ENCODE peak calls at places on chromosome 3, in ten cellular contexts. B, X, M, S, O, Y, W, I, H and Z are unnamed samples.
A peak's percentile ranks its signal among the peaks of the same experiment; 100 is the strongest.

GRCh38 chr3:183527421-183527979 is 28.0 kb downstream of the KLHL6 start:
- DNase-seq in B (no peak), X (no peak), M (no peak), S (no peak), O (no peak), Y (no peak), W (no peak), I (no peak), H (no peak), Z (no peak)

GRCh38 chr3:138297059-138297607 is 32.5 kb downstream of the NME9 start:
- DNase-seq in B (no peak), X (no peak), M (no peak), S (no peak), O (no peak), Y (no peak), W (no peak), I (no peak), H (no peak), Z (no peak)

GRCh38 chr3:64900916-64901903 is 213.4 kb upstream of the ADAMTS9 start:
- DNase-seq in B (no peak), X (no peak), M (no peak), S (no peak), O (peak; percentile 36), Y (no peak), W (no peak), I (no peak), H (no peak), Z (no peak)

GRCh38 chr3:157353657-157354056 is 83.0 kb upstream of the PTX3 start:
- DNase-seq in B (no peak), X (no peak), M (no peak), S (no peak), O (peak; percentile 32), Y (no peak), W (no peak), I (no peak), H (no peak), Z (no peak)

GRCh38 chr3:191412764-191413163 is 48.2 kb upstream of the PYDC2 start:
- DNase-seq in B (no peak), X (no peak), M (no peak), S (no peak), O (peak; percentile 92), Y (no peak), W (no peak), I (peak; percentile 86), H (peak; percentile 92), Z (no peak)

GRCh38 chr3:41742127-41742526 is 219.8 kb downstream of the ULK4 start:
- DNase-seq in B (no peak), X (no peak), M (no peak), S (no peak), O (no peak), Y (no peak), W (no peak), I (no peak), H (no peak), Z (no peak)

GRCh38 chr3:31407665-31408064 is 125.1 kb upstream of the STT3B start:
- DNase-seq in B (no peak), X (no peak), M (no peak), S (no peak), O (peak; percentile 55), Y (no peak), W (no peak), I (no peak), H (no peak), Z (no peak)

GRCh38 chr3:13145131-13145825 is 72.0 kb upstream of the IQSEC1 start:
- DNase-seq in B (no peak), X (peak; percentile 17), M (peak; percentile 42), S (no peak), O (no peak), Y (no peak), W (no peak), I (no peak), H (peak; percentile 30), Z (no peak)

GRCh38 chr3:56467108-56467507 is 1.2 kb downstream of the ERC2 start:
- DNase-seq in B (peak; percentile 96), X (no peak), M (peak; percentile 83), S (peak; percentile 86), O (peak; percentile 19), Y (no peak), W (peak; percentile 89), I (no peak), H (peak; percentile 87), Z (no peak)

GRCh38 chr3:195692781-195693427 is 27.9 kb upstream of the MUC20 start:
- DNase-seq in B (no peak), X (no peak), M (no peak), S (no peak), O (no peak), Y (no peak), W (no peak), I (no peak), H (no peak), Z (no peak)

GRCh38 chr3:115861166-115861733 is 237.9 kb downstream of the GAP43 start:
- DNase-seq in B (no peak), X (no peak), M (no peak), S (no peak), O (no peak), Y (no peak), W (no peak), I (no peak), H (no peak), Z (no peak)

GRCh38 chr3:115855911-115856310 is 232.6 kb downstream of the GAP43 start:
- DNase-seq in B (no peak), X (no peak), M (no peak), S (no peak), O (peak; percentile 40), Y (no peak), W (no peak), I (peak; percentile 45), H (peak; percentile 71), Z (no peak)

GRCh38 chr3:115858995-115859807 is 235.9 kb downstream of the GAP43 start:
- DNase-seq in B (peak; percentile 50), X (no peak), M (no peak), S (no peak), O (no peak), Y (no peak), W (no peak), I (no peak), H (no peak), Z (no peak)

GRCh38 chr3:115860766-115861165 is 237.5 kb downstream of the GAP43 start:
- DNase-seq in B (no peak), X (no peak), M (no peak), S (no peak), O (no peak), Y (no peak), W (no peak), I (no peak), H (no peak), Z (no peak)

DNA sequence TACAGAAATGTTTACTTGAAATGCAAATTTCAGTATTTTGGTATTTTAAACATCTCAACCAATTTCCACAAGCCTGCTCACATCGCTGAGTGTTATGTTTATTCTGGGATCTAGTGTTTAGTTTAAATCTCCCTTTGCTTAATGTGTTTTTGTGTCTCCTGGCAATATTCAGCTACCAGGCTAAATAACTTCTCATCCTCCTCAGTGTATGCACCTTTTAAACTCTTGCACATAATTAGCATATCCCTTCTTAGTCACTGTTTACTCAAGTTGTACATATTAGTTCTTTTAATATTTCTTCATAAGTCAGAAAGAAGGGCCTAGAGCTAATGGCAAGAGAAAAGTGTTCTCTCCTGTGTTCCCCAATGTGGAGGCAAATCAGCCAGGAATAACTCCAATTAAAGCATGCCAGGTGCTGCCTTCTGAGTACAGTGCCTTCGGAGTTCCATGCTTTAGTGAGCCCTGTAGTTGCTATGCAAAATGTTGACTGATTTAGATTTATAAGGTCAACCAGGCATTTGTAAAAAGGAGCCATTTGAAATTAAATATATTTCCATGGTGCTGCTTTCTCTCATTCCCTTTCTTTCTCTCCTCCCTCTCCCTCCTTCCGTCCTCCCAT is 234.3 kb downstream of the GAP43 start:
- DNase-seq in B (no peak), X (no peak), M (no peak), S (no peak), O (no peak), Y (no peak), W (no peak), I (no peak), H (no peak), Z (no peak)
- H3K4me3 ChIP-seq in B (no peak overlapping the region), X (no peak overlapping the region), M (no peak overlapping the region), S (no peak overlapping the region), O (no peak overlapping the region), Y (no peak overlapping the region), W (no peak overlapping the region), I (no peak overlapping the region), H (no peak overlapping the region), Z (no peak overlapping the region)

GRCh38 chr3:133444071-133444774 is 44.4 kb downstream of the BFSP2 start:
- DNase-seq in B (no peak), X (no peak), M (no peak), S (peak; percentile 54), O (no peak), Y (no peak), W (no peak), I (no peak), H (peak; percentile 91), Z (no peak)
- TF ChIP-seq CTCF in B (no peak), X (no peak), M (no peak), S (no peak), O (no peak), Y (no peak), W (no peak), I (no peak), H (peak; percentile 26), Z (no peak)

DNA sequence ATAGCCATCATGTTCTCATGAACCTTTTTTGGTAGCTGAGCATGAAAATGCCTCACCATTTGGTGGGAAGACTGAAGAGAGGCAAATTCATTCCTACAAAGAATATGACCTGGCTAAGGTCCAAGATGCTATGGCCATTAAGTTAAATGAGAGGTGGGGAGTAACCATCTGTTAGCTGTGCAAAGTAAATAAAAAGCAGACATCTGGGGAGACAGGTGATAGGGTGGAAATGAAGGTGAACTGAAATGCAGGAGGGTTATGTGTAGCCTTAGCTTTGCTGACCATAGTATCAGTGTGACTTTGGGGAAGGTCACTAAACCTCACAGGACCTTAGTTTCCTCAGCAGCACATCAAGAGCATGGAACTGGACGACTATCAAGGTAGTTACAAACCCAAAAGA is 111.0 kb upstream of the STRIT1 start:
- DNase-seq in B (no peak), X (no peak), M (no peak), S (no peak), O (no peak), Y (no peak), W (no peak), I (no peak), H (no peak), Z (no peak)
- H3K4me3 ChIP-seq in B (no peak overlapping the region), X (no peak overlapping the region), M (no peak overlapping the region), S (no peak overlapping the region), O (no peak overlapping the region), Y (no peak overlapping the region), W (no peak overlapping the region), I (no peak overlapping the region), H (no peak overlapping the region), Z (no peak overlapping the region)

DNA sequence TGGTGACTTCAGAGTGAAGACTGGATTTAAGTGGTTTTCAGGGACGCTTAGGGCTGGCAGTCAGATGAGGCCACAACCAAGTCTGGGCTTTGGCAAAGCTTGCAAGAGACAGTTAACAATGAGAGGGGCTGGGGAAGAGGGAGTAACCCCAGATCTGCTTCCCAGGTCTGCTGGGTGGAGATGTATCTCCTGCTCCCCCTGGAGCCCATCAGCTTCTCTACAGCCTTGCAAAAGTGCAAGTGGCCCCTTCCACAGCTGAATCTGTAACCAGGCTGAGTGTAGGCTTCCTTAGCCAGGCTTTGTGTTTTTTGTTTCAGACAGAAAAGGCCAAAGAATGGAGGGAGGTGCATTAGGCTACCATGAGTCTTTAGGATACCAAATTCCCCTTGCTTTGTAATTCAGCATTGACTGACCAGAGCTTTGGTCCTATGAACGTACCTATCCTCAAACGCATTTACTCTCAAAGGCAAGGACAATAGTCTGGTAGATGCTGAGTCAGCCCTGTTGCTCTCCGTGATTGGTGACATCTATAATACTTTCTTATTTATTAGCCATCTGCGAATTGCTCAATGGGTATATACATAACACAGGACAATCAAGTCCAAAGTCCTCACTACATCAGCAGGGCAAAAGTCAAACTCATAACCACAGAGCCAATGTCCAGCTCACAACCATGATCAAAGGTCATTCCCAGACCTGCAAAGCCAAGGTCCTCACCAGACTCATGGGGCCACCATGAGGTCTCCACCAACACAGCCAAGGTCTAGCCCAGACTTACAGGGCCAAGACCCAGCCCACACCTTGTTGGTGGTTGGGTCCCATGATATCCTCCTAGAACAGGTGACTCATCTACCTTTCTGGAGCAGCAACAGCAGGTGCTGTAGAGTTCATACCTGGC is 17.1 kb downstream of the CCDC13 start:
- DNase-seq in B (peak; percentile 48), X (no peak), M (no peak), S (no peak), O (peak; percentile 35), Y (peak; percentile 30), W (peak; percentile 1), I (no peak), H (peak; percentile 43), Z (no peak)
- TF ChIP-seq CTCF in B (peak; percentile 64), X (peak; percentile 56), M (peak; percentile 38), S (no peak), O (peak; percentile 62), Y (peak; percentile 56), W (no peak), I (peak; percentile 68), H (peak; percentile 70), Z (no peak)